ENCODE peak calls at places on chromosomes 6 and 20, in four cellular contexts. One of them, this sample, is unnamed. For H3K4me1, the result is how much of the 10 kb centered on the place peaks cover.

GRCh38 chr6:135493218-135493961 is 4.2 kb downstream of the AHI1 start:
- DNase-seq in esophagus muscularis mucosa: no peak
- DNase-seq in lower lobe of right lung: no peak
- DNase-seq in A549: no peak
- DNase-seq in this sample: no peak

GRCh38 chr20:48401359-48401758 is 426.4 kb downstream of the PREX1 start:
- DNase-seq in esophagus muscularis mucosa: no peak
- DNase-seq in A549: no peak
- DNase-seq in lower lobe of right lung: no peak
- DNase-seq in this sample: no peak

GRCh38 chr6:130600880-130601341 is 226.3 kb upstream of the SMLR1 start:
- DNase-seq in esophagus muscularis mucosa: no peak
- DNase-seq in A549: no peak
- DNase-seq in lower lobe of right lung: no peak
- DNase-seq in this sample: no peak

GRCh38 chr6:137417411-137417810 is 76.8 kb downstream of the OLIG3 start:
- DNase-seq in A549: no peak
- DNase-seq in esophagus muscularis mucosa: no peak
- DNase-seq in lower lobe of right lung: no peak
- DNase-seq in this sample: no peak

GRCh38 chr6:31945507-31946369 is at the start of gene CFB:
- DNase-seq in lower lobe of right lung: peak
- DNase-seq in esophagus muscularis mucosa: peak
- DNase-seq in A549: peak
- DNase-seq in this sample: no peak

GRCh38 chr6:31197559-31198305 is 27.2 kb upstream of the POU5F1 start:
- DNase-seq in esophagus muscularis mucosa: peak
- DNase-seq in A549: peak
- DNase-seq in lower lobe of right lung: peak
- DNase-seq in this sample: peak

GRCh38 chr20:48695255-48695654 is 132.5 kb downstream of the PREX1 start:
- DNase-seq in A549: no peak
- DNase-seq in lower lobe of right lung: no peak
- DNase-seq in esophagus muscularis mucosa: no peak
- DNase-seq in this sample: no peak

GRCh38 chr6:48826884-48827701 is 636.0 kb downstream of the MMUT start:
- DNase-seq in esophagus muscularis mucosa: no peak
- DNase-seq in A549: peak
- DNase-seq in lower lobe of right lung: no peak
- DNase-seq in this sample: peak

GRCh38 chr6:168147205-168147738 is 68.3 kb upstream of the FRMD1 start:
- DNase-seq in esophagus muscularis mucosa: peak
- DNase-seq in A549: no peak
- DNase-seq in lower lobe of right lung: no peak
- DNase-seq in this sample: no peak

GRCh38 chr20:38433304-38433972 is 1.7 kb downstream of the SNHG17 start:
- DNase-seq in A549: no peak
- DNase-seq in lower lobe of right lung: no peak
- DNase-seq in esophagus muscularis mucosa: no peak
- DNase-seq in this sample: no peak

GRCh38 chr20:5947276-5947675 is 3.1 kb downstream of the TRMT6 start:
- DNase-seq in esophagus muscularis mucosa: no peak
- DNase-seq in lower lobe of right lung: peak
- DNase-seq in A549: no peak
- DNase-seq in this sample: no peak

GRCh38 chr6:12058164-12058926 is 46.2 kb downstream of the HIVEP1 start:
- DNase-seq in A549: no peak
- DNase-seq in esophagus muscularis mucosa: no peak
- DNase-seq in lower lobe of right lung: no peak
- DNase-seq in this sample: no peak

GRCh38 chr20:39453890-39454289 is 491.7 kb downstream of the DHX35 start:
- DNase-seq in lower lobe of right lung: no peak
- DNase-seq in esophagus muscularis mucosa: no peak
- DNase-seq in A549: no peak
- DNase-seq in this sample: no peak

GRCh38 chr6:33719326-33719987 is 8.0 kb upstream of the UQCC2 start:
- DNase-seq in lower lobe of right lung: peak
- DNase-seq in A549: no peak
- DNase-seq in esophagus muscularis mucosa: no peak
- DNase-seq in this sample: no peak

GRCh38 chr6:137357263-137357947 is 136.8 kb downstream of the OLIG3 start:
- DNase-seq in lower lobe of right lung: no peak
- DNase-seq in A549: no peak
- DNase-seq in esophagus muscularis mucosa: no peak
- DNase-seq in this sample: no peak

GRCh38 chr20:20199338-20200160 is 147.2 kb downstream of the CFAP61 start:
- DNase-seq in A549: no peak
- DNase-seq in lower lobe of right lung: no peak
- DNase-seq in esophagus muscularis mucosa: no peak
- DNase-seq in this sample: no peak

GRCh38 chr6:165777680-165778079 is 114.6 kb upstream of the PDE10A start:
- DNase-seq in lower lobe of right lung: no peak
- DNase-seq in A549: no peak
- DNase-seq in esophagus muscularis mucosa: peak
- DNase-seq in this sample: no peak

GRCh38 chr6:21110684-21111398 is 482.7 kb upstream of the SOX4 start:
- DNase-seq in lower lobe of right lung: no peak
- DNase-seq in A549: no peak
- DNase-seq in esophagus muscularis mucosa: no peak
- DNase-seq in this sample: no peak

GRCh38 chr6:26020291-26020982 is 57.8 kb downstream of the TRIM38 start:
- DNase-seq in A549: peak
- DNase-seq in lower lobe of right lung: peak
- DNase-seq in esophagus muscularis mucosa: no peak
- DNase-seq in this sample: peak

GRCh38 chr20:19692685-19693119 is 65.4 kb upstream of the RIN2 start:
- DNase-seq in A549: peak
- DNase-seq in esophagus muscularis mucosa: no peak
- DNase-seq in lower lobe of right lung: peak
- DNase-seq in this sample: peak

GRCh38 chr6:37490466-37491015 is 9.2 kb downstream of the CCDC167 start:
- DNase-seq in lower lobe of right lung: no peak
- DNase-seq in A549: no peak
- DNase-seq in esophagus muscularis mucosa: no peak
- DNase-seq in this sample: no peak

GRCh38 chr6:3324262-3324942 is 65.7 kb downstream of the PSMG4 start:
- DNase-seq in A549: peak
- DNase-seq in esophagus muscularis mucosa: no peak
- DNase-seq in lower lobe of right lung: no peak
- DNase-seq in this sample: peak

GRCh38 chr6:35962779-35963570 is 42.1 kb upstream of the SRPK1 start:
- DNase-seq in lower lobe of right lung: no peak
- DNase-seq in esophagus muscularis mucosa: no peak
- DNase-seq in A549: no peak
- DNase-seq in this sample: no peak

GRCh38 chr6:124536792-124537191 is 425.4 kb upstream of the RNF217 start:
- DNase-seq in lower lobe of right lung: no peak
- DNase-seq in esophagus muscularis mucosa: no peak
- DNase-seq in A549: peak
- DNase-seq in this sample: no peak

GRCh38 chr6:6803180-6803978 is 214.9 kb downstream of the LY86 start:
- DNase-seq in esophagus muscularis mucosa: no peak
- DNase-seq in A549: peak
- DNase-seq in lower lobe of right lung: peak
- DNase-seq in this sample: no peak

GRCh38 chr6:156009656-156010055 is 554.0 kb upstream of the NOX3 start:
- DNase-seq in A549: no peak
- DNase-seq in lower lobe of right lung: no peak
- DNase-seq in esophagus muscularis mucosa: no peak
- DNase-seq in this sample: no peak

GRCh38 chr20:23386304-23387117 is 24.5 kb downstream of the GZF1 start:
- DNase-seq in A549: no peak
- DNase-seq in lower lobe of right lung: no peak
- DNase-seq in esophagus muscularis mucosa: no peak
- DNase-seq in this sample: no peak

GRCh38 chr6:56430629-56431600 is 183.5 kb upstream of the COL21A1 start:
- DNase-seq in esophagus muscularis mucosa: no peak
- DNase-seq in A549: no peak
- DNase-seq in lower lobe of right lung: no peak
- DNase-seq in this sample: no peak

GRCh38 chr6:143271024-143271423 is 179.5 kb downstream of the ADAT2 start:
- DNase-seq in esophagus muscularis mucosa: no peak
- DNase-seq in A549: no peak
- DNase-seq in lower lobe of right lung: no peak
- DNase-seq in this sample: no peak

GRCh38 chr20:1275919-1276318 is 9.8 kb downstream of the SNPH start:
- DNase-seq in esophagus muscularis mucosa: peak
- DNase-seq in lower lobe of right lung: no peak
- DNase-seq in A549: no peak
- DNase-seq in this sample: no peak

GRCh38 chr6:38687549-38687948 is 15.4 kb downstream of the GLO1 start:
- DNase-seq in lower lobe of right lung: no peak
- DNase-seq in A549: no peak
- DNase-seq in esophagus muscularis mucosa: no peak
- DNase-seq in this sample: no peak

GRCh38 chr6:5246870-5247161 is 13.9 kb downstream of the LYRM4 start:
- DNase-seq in lower lobe of right lung: no peak
- DNase-seq in esophagus muscularis mucosa: no peak
- DNase-seq in A549: no peak
- DNase-seq in this sample: peak

GRCh38 chr6:152087701-152088100 is 280.2 kb downstream of the ESR1 start:
- DNase-seq in esophagus muscularis mucosa: no peak
- DNase-seq in lower lobe of right lung: no peak
- DNase-seq in A549: no peak
- DNase-seq in this sample: no peak

GRCh38 chr6:29531668-29532067 is 27.9 kb downstream of the UBD start:
- DNase-seq in esophagus muscularis mucosa: peak
- DNase-seq in A549: no peak
- DNase-seq in lower lobe of right lung: no peak
- DNase-seq in this sample: no peak

GRCh38 chr6:30158475-30159025 is 2.5 kb downstream of the TRIM10 start:
- DNase-seq in esophagus muscularis mucosa: peak
- DNase-seq in A549: no peak
- DNase-seq in lower lobe of right lung: no peak
- DNase-seq in this sample: no peak

GRCh38 chr6:35091353-35092083 is 49.6 kb downstream of the TCP11 start:
- DNase-seq in lower lobe of right lung: no peak
- DNase-seq in A549: no peak
- DNase-seq in esophagus muscularis mucosa: no peak
- DNase-seq in this sample: no peak

GRCh38 chr6:108588586-108588985 is 27.9 kb downstream of the FOXO3 start:
- DNase-seq in lower lobe of right lung: no peak
- DNase-seq in esophagus muscularis mucosa: no peak
- DNase-seq in A549: no peak
- DNase-seq in this sample: peak
- H3K4me3 ChIP-seq in lower lobe of right lung: peak
- H3K4me3 ChIP-seq in esophagus muscularis mucosa: peak
- H3K4me3 ChIP-seq in A549: no peak
- H3K4me3 ChIP-seq in this sample: no peak

GRCh38 chr6:10417681-10418104 is 2.8 kb upstream of the TFAP2A start:
- DNase-seq in A549: no peak
- DNase-seq in esophagus muscularis mucosa: no peak
- DNase-seq in lower lobe of right lung: peak
- DNase-seq in this sample: no peak
- H3K4me1 ChIP-seq in A549: under half
- H3K4me1 ChIP-seq in esophagus muscularis mucosa: under half
- H3K4me1 ChIP-seq in lower lobe of right lung: under half
- H3K4me1 ChIP-seq in this sample: under half

DNA sequence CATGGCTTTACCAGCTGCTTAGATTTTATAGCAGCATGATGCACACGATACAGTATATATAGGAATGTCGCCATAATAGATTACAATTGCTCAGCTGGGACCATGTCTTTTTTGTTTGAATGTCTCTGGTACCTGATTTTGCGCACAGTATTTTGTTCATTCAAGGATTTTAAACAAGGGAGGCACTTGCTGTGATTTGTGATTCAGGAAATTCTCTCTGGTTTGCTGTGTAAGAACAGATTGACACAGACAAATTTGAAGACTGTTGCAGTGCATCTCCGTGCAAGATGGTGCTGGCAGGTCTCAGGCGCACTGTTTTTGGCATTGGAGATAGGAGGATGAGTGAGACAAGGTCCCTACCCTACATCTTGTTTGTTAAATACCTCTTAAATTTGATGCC is 2.4 kb downstream of the MAPRE1 start:
- DNase-seq in A549: no peak
- DNase-seq in esophagus muscularis mucosa: no peak
- DNase-seq in lower lobe of right lung: no peak
- DNase-seq in this sample: no peak
- H3K4me3 ChIP-seq in A549: no peak
- H3K4me3 ChIP-seq in esophagus muscularis mucosa: no peak
- H3K4me3 ChIP-seq in lower lobe of right lung: no peak
- H3K4me3 ChIP-seq in this sample: no peak

DNA sequence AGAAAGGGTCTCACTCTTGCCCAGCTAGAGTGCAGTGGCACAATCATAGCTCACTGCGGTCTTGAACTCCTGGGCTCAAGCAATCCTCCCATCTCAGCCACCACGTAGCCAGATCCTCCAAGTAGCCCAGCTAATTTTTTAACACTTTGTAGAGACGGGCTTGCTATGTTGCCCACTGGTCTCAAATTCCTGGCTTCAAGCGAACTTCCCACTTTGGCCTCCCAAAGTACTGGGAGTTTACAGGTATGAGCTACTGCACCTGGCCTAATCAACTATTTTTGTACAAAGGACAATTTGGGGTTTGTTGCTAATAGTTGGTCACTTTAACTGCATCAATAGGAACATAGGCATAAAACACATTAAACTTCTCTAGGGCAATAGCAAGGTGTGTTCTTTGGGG is 29.9 kb upstream of the SYNCRIP start:
- DNase-seq in esophagus muscularis mucosa: no peak
- DNase-seq in A549: no peak
- DNase-seq in lower lobe of right lung: no peak
- DNase-seq in this sample: no peak
- H3K4me1 ChIP-seq in esophagus muscularis mucosa: half or more
- H3K4me1 ChIP-seq in A549: under half
- H3K4me1 ChIP-seq in lower lobe of right lung: under half
- H3K4me1 ChIP-seq in this sample: under half